ENCODE peak calls at places on chromosomes 2 and 18, in nine cellular contexts. M, X, C, N, R, G, P, H and L are unnamed samples.
A peak's percentile ranks its signal among the peaks of the same experiment; 100 is the strongest.

GRCh38 chr18:56921888-56922480 is 224.9 kb upstream of the BOD1L2 start:
- DNase-seq in M (no peak), X (no peak), C (no peak), N (no peak), R (no peak), G (no peak), P (peak; percentile 38), H (no peak), L (peak; percentile 17)

GRCh38 chr2:172998547-172998946 is 77.1 kb upstream of the MAP3K20 start:
- DNase-seq in M (no peak), X (no peak), C (no peak), N (peak; percentile 99), R (peak; percentile 90), G (no peak), P (no peak), H (no peak), L (no peak)

GRCh38 chr2:15648593-15649525 is 57.2 kb downstream of the DDX1 start:
- DNase-seq in M (no peak), X (no peak), C (no peak), N (no peak), R (no peak), G (no peak), P (no peak), H (no peak), L (no peak)

GRCh38 chr2:239700946-239701345 is 300.1 kb upstream of the HDAC4 start:
- DNase-seq in M (no peak), X (no peak), C (no peak), N (no peak), R (no peak), G (no peak), P (no peak), H (no peak), L (no peak)

GRCh38 chr2:16279641-16280040 is 339.3 kb downstream of the MYCN start:
- DNase-seq in M (no peak), X (no peak), C (no peak), N (no peak), R (no peak), G (no peak), P (no peak), H (no peak), L (no peak)

GRCh38 chr18:1559563-1559962 is 654.9 kb downstream of the ADCYAP1 start:
- DNase-seq in M (no peak), X (no peak), C (no peak), N (no peak), R (no peak), G (no peak), P (no peak), H (no peak), L (no peak)

GRCh38 chr2:72141032-72141645 is 6.5 kb downstream of the CYP26B1 start:
- DNase-seq in M (no peak), X (no peak), C (no peak), N (no peak), R (no peak), G (peak; percentile 11), P (no peak), H (no peak), L (no peak)

GRCh38 chr2:229835601-229836283 is 86.1 kb downstream of the TRIP12 start:
- DNase-seq in M (peak; percentile 50), X (no peak), C (peak; percentile 64), N (no peak), R (peak; percentile 39), G (no peak), P (no peak), H (no peak), L (peak; percentile 83)

GRCh38 chr18:22924589-22924988 is 8.5 kb upstream of the RBBP8 start:
- DNase-seq in M (no peak), X (no peak), C (no peak), N (no peak), R (no peak), G (no peak), P (no peak), H (no peak), L (no peak)

GRCh38 chr18:48743046-48743445 is 204.2 kb downstream of the CTIF start:
- DNase-seq in M (peak; percentile 72), X (peak; percentile 71), C (peak; percentile 35), N (no peak), R (peak; percentile 54), G (peak; percentile 58), P (no peak), H (no peak), L (peak; percentile 81)

GRCh38 chr2:240603081-240603835 is 16.7 kb downstream of the CAPN10 start:
- DNase-seq in M (no peak), X (no peak), C (no peak), N (no peak), R (no peak), G (peak; percentile 23), P (no peak), H (no peak), L (no peak)

GRCh38 chr2:102743259-102743658 is 18.6 kb upstream of the TMEM182 start:
- DNase-seq in M (no peak), X (no peak), C (no peak), N (no peak), R (no peak), G (no peak), P (no peak), H (no peak), L (no peak)

GRCh38 chr18:45834303-45834702 is 8.8 kb downstream of the SIGLEC15 start:
- DNase-seq in M (no peak), X (no peak), C (no peak), N (no peak), R (no peak), G (no peak), P (no peak), H (no peak), L (no peak)

GRCh38 chr18:44819944-44820510 is 139.3 kb downstream of the SETBP1 start:
- DNase-seq in M (no peak), X (no peak), C (no peak), N (no peak), R (no peak), G (peak; percentile 72), P (no peak), H (no peak), L (no peak)

GRCh38 chr2:241547781-241548450 is 10.6 kb upstream of the BOK start:
- DNase-seq in M (no peak), X (no peak), C (no peak), N (no peak), R (no peak), G (no peak), P (no peak), H (no peak), L (no peak)

GRCh38 chr2:239275871-239276812 is 124.7 kb downstream of the HDAC4 start:
- DNase-seq in M (peak; percentile 46), X (peak; percentile 52), C (peak; percentile 76), N (no peak), R (no peak), G (peak; percentile 77), P (no peak), H (no peak), L (peak; percentile 90)

GRCh38 chr2:237435844-237436590 is 22.1 kb upstream of the COL6A3 start:
- DNase-seq in M (peak; percentile 94), X (peak; percentile 62), C (peak; percentile 92), N (no peak), R (no peak), G (no peak), P (no peak), H (no peak), L (peak; percentile 86)

GRCh38 chr2:159071190-159071915 is 102.9 kb downstream of the TANC1 start:
- DNase-seq in M (peak; percentile 85), X (no peak), C (no peak), N (no peak), R (no peak), G (no peak), P (no peak), H (no peak), L (peak; percentile 52)

GRCh38 chr2:55133467-55134315 is 83.4 kb upstream of the RTN4 start:
- DNase-seq in M (peak; percentile 89), X (peak; percentile 56), C (peak; percentile 97), N (no peak), R (peak; percentile 51), G (peak; percentile 30), P (peak; percentile 87), H (no peak), L (peak; percentile 98)

GRCh38 chr2:140023291-140023690 is 1243.1 kb upstream of the NXPH2 start:
- DNase-seq in M (no peak), X (no peak), C (no peak), N (no peak), R (no peak), G (no peak), P (no peak), H (no peak), L (peak; percentile 34)

GRCh38 chr2:150438654-150439053 is 48.8 kb downstream of the RND3 start:
- DNase-seq in M (no peak), X (no peak), C (no peak), N (peak; percentile 40), R (peak; percentile 89), G (no peak), P (no peak), H (no peak), L (no peak)

GRCh38 chr18:21004721-21005120 is 106.9 kb downstream of the ROCK1 start:
- DNase-seq in M (peak; percentile 84), X (peak; percentile 60), C (peak; percentile 98), N (no peak), R (peak; percentile 21), G (no peak), P (no peak), H (no peak), L (peak; percentile 92)

GRCh38 chr2:26471278-26471677 is 6.6 kb downstream of the OTOF start:
- DNase-seq in M (no peak), X (no peak), C (no peak), N (no peak), R (no peak), G (peak; percentile 11), P (no peak), H (no peak), L (no peak)
- TF ChIP-seq CTCF in M (peak; percentile 2), X (no peak), C (no peak), N (no peak), R (no peak), G (no peak), P (no peak), H (no peak), L (no peak)

GRCh38 chr18:59279722-59280121 is 6.5 kb upstream of the RAX start:
- DNase-seq in M (no peak), X (no peak), C (no peak), N (no peak), R (no peak), G (no peak), P (no peak), H (no peak), L (no peak)
- H3K4me3 ChIP-seq in M (no peak overlapping the region), X (no peak overlapping the region), C (no peak overlapping the region), N (no peak overlapping the region), R (no peak overlapping the region), G (no peak overlapping the region), P (no peak overlapping the region), H (no peak overlapping the region), L (no peak overlapping the region)

DNA sequence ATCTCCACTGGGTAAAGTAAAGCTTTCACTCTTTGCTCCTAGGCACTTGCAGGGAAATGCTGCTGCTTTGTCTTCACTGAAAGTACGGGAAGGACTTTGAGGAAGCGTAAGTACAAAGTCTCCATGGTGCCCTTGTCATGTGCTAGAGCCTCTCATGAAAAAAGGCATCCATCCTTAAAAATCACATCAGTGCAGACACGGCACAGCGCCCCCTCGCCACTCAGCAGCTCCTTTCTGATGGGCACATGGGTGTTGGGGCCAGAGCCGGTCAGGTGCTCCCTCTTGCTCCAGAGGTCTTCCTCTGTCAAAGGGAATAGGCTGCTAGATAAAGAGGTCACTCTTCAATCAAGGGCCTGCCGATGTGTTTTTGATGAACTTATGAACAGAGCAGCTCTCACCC is 109.1 kb upstream of the STPG4 start:
- DNase-seq in M (no peak), X (no peak), C (no peak), N (no peak), R (no peak), G (no peak), P (no peak), H (no peak), L (no peak)
- TF ChIP-seq CTCF in M (no peak), X (no peak), C (no peak), N (no peak), R (no peak), G (no peak), P (no peak), H (peak; percentile 39), L (no peak)

GRCh38 chr2:213086050-213086449 is 65.4 kb downstream of the IKZF2 start:
- DNase-seq in M (no peak), X (no peak), C (no peak), N (no peak), R (no peak), G (no peak), P (no peak), H (no peak), L (no peak)
- H3K4me3 ChIP-seq in M (no peak overlapping the region), X (no peak overlapping the region), C (no peak overlapping the region), N (no peak overlapping the region), R (no peak overlapping the region), G (no peak overlapping the region), P (no peak overlapping the region), H (no peak overlapping the region), L (no peak overlapping the region)